ENCODE peak calls at places on chromosomes 11 and 22, in ten cellular contexts. Z is BJ; J is testis; V is fibroblast of lung; T is left ventricle myocardium inferior; H is naive thymus-derived CD4-positive, alpha-beta T cell; G is HAP-1; Y is IMR-90; R is right cardiac atrium; X is ovary. W is an unnamed sample. For H3K27me3, the result is how much of the 10 kb centered on the place peaks cover.

GRCh38 chr11:68128682-68129327 is 7.6 kb upstream of the CHKA start:
- DNase-seq in Z (no peak), J (peak), V (peak), T (peak), H (no peak), G (no peak), Y (peak), R (peak), X (peak), W (peak)

GRCh38 chr11:65650547-65651338 is 12.0 kb downstream of the RELA start:
- DNase-seq in Z (no peak), J (no peak), V (no peak), T (peak), H (no peak), G (no peak), Y (no peak), R (peak), X (no peak), W (peak)

GRCh38 chr11:125426818-125427528 is 69.1 kb downstream of the FEZ1 start:
- DNase-seq in Z (no peak), J (no peak), V (no peak), T (no peak), H (no peak), G (no peak), Y (no peak), R (no peak), X (no peak), W (no peak)

GRCh38 chr11:3044004-3044403 is 13.2 kb downstream of the CARS1 start:
- DNase-seq in Z (no peak), J (no peak), V (no peak), T (peak), H (no peak), G (no peak), Y (peak), R (no peak), X (no peak), W (no peak)

GRCh38 chr11:116082256-116082655 is 578.0 kb upstream of the CADM1 start:
- DNase-seq in Z (no peak), J (no peak), V (no peak), T (no peak), H (no peak), G (no peak), Y (no peak), R (no peak), X (no peak), W (no peak)

GRCh38 chr11:70746351-70746750 is 348.0 kb downstream of the CTTN start:
- DNase-seq in Z (no peak), J (no peak), V (no peak), T (peak), H (no peak), G (no peak), Y (no peak), R (no peak), X (no peak), W (no peak)

GRCh38 chr11:125842319-125842948 is 9.3 kb downstream of the PATE4 start:
- DNase-seq in Z (no peak), J (no peak), V (no peak), T (no peak), H (no peak), G (no peak), Y (no peak), R (no peak), X (no peak), W (peak)

GRCh38 chr11:67542169-67542568 is 18.9 kb upstream of the CABP2 start:
- DNase-seq in Z (no peak), J (no peak), V (no peak), T (no peak), H (no peak), G (no peak), Y (no peak), R (no peak), X (no peak), W (no peak)

GRCh38 chr22:28139993-28140392 is 220.9 kb upstream of the PITPNB start:
- DNase-seq in Z (peak), J (no peak), V (peak), T (no peak), H (no peak), G (no peak), Y (peak), R (no peak), X (no peak), W (no peak)

GRCh38 chr22:33519140-33519973 is 400.9 kb downstream of the LARGE1 start:
- DNase-seq in Z (no peak), J (peak), V (peak), T (no peak), H (no peak), G (peak), Y (peak), R (no peak), X (peak), W (peak)

GRCh38 chr22:38786631-38787030 is 7.3 kb downstream of the DNAL4 start:
- DNase-seq in Z (no peak), J (peak), V (no peak), T (no peak), H (no peak), G (no peak), Y (no peak), R (no peak), X (no peak), W (no peak)
- H3K27me3 ChIP-seq in Z (under half), J (under half), V (under half), T (under half), H (under half), G (under half), Y (under half), R (under half), X (under half), W (under half)

GRCh38 chr11:1923201-1923956 is 3.9 kb downstream of the TNNT3 start:
- DNase-seq in Z (no peak), J (no peak), V (no peak), T (no peak), H (no peak), G (no peak), Y (no peak), R (no peak), X (no peak), W (no peak)
- H3K27me3 ChIP-seq in Z (under half), J (under half), V (under half), T (under half), H (under half), G (under half), Y (under half), R (under half), X (under half), W (under half)

GRCh38 chr11:93493252-93493897 is 49.8 kb downstream of the SMCO4 start:
- DNase-seq in Z (no peak), J (no peak), V (no peak), T (no peak), H (no peak), G (no peak), Y (no peak), R (no peak), X (no peak), W (no peak)

GRCh38 chr11:93492464-93493251 is 50.5 kb downstream of the SMCO4 start:
- DNase-seq in Z (no peak), J (no peak), V (no peak), T (no peak), H (no peak), G (no peak), Y (no peak), R (no peak), X (no peak), W (no peak)

GRCh38 chr11:93490996-93491618 is 52.1 kb downstream of the SMCO4 start:
- DNase-seq in Z (no peak), J (no peak), V (no peak), T (no peak), H (no peak), G (no peak), Y (no peak), R (no peak), X (no peak), W (peak)

GRCh38 chr11:93489841-93490240 is 53.4 kb downstream of the SMCO4 start:
- DNase-seq in Z (no peak), J (no peak), V (no peak), T (no peak), H (no peak), G (no peak), Y (no peak), R (no peak), X (no peak), W (peak)

DNA sequence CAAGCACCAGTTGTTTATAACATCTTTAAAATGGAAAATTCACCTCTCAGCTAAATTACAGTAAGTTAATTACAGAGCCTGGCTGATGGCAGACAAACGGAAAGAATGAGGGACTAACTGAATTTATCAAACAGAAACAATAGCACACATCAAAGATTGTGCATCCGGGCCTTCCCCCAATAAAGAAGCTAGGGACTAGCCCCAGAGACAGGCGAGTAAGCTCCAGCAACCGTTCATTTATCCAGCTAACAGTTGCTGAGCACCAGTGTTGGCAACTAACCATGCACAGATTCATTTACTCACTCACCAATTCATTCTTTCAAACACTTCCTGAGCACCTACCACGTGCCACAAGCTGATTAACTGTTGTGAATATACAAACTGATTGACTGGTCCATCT is 51.2 kb downstream of the SMCO4 start:
- DNase-seq in Z (no peak), J (no peak), V (no peak), T (no peak), H (no peak), G (no peak), Y (no peak), R (no peak), X (no peak), W (no peak)
- H3K27me3 ChIP-seq in Z (under half), J (under half), V (under half), T (under half), H (under half), G (under half), Y (under half), R (under half), X (under half), W (under half)

GRCh38 chr22:45968751-45969413 is 8.1 kb downstream of the WNT7B start:
- DNase-seq in Z (no peak), J (no peak), V (peak), T (no peak), H (no peak), G (no peak), Y (peak), R (no peak), X (no peak), W (no peak)
- H3K27me3 ChIP-seq in Z (under half), J (under half), V (under half), T (half or more), H (under half), G (under half), Y (under half), R (under half), X (under half), W (under half)

GRCh38 chr22:37412445-37413250 is 14.6 kb downstream of the ELFN2 start:
- DNase-seq in Z (no peak), J (no peak), V (no peak), T (no peak), H (no peak), G (no peak), Y (no peak), R (no peak), X (no peak), W (no peak)
- H3K27me3 ChIP-seq in Z (under half), J (under half), V (under half), T (half or more), H (under half), G (under half), Y (under half), R (under half), X (under half), W (under half)

GRCh38 chr11:134802116-134802515 is 390.1 kb upstream of the B3GAT1 start:
- DNase-seq in Z (no peak), J (no peak), V (no peak), T (no peak), H (no peak), G (peak), Y (no peak), R (no peak), X (no peak), W (peak)
- H3K27me3 ChIP-seq in Z (under half), J (under half), V (under half), T (half or more), H (under half), G (under half), Y (under half), R (under half), X (under half), W (under half)

GRCh38 chr11:45347343-45347742 is 61.2 kb upstream of the SYT13 start:
- DNase-seq in Z (no peak), J (no peak), V (no peak), T (no peak), H (no peak), G (no peak), Y (no peak), R (no peak), X (no peak), W (no peak)
- H3K27me3 ChIP-seq in Z (under half), J (under half), V (under half), T (under half), H (under half), G (under half), Y (under half), R (under half), X (under half), W (under half)

W was measured in mesendoderm.